ENCODE peak calls at places on chromosomes 16 and 17, in four cellular contexts. M is K562, A is HCT116, C is NT2/D1. K is an unnamed sample.

GRCh38 chr17:42553161-42553818 is 567 bp downstream of the HSD17B1 start:
- DNase-seq in M (peak; percentile 91), A (no peak), C (no peak), K (no peak)

GRCh38 chr17:70661342-70662222 is 492.2 kb downstream of the KCNJ2 start:
- DNase-seq in M (no peak), A (no peak), C (no peak), K (no peak)

GRCh38 chr17:4600563-4600962 is 16.2 kb downstream of the SMTNL2 start:
- DNase-seq in M (no peak), A (no peak), C (no peak), K (no peak)

GRCh38 chr16:53757971-53758609 is 54.1 kb downstream of the FTO start:
- DNase-seq in M (no peak), A (no peak), C (no peak), K (no peak)

GRCh38 chr16:9528680-9529079 is 437.2 kb downstream of the HAPSTR1 start:
- DNase-seq in M (no peak), A (no peak), C (no peak), K (no peak)

GRCh38 chr17:3335876-3336275 is 37.7 kb upstream of the OR3A1 start:
- DNase-seq in M (no peak), A (peak; percentile 3), C (no peak), K (no peak)

GRCh38 chr16:72939247-72939646 is 108.7 kb downstream of the ZFHX3 start:
- DNase-seq in M (no peak), A (no peak), C (no peak), K (no peak)

GRCh38 chr16:4263504-4264436 is 9.1 kb downstream of the TFAP4 start:
- DNase-seq in M (peak; percentile 89), A (peak; percentile 12), C (no peak), K (no peak)

GRCh38 chr17:82241926-82242697 is 13.3 kb downstream of the SLC16A3 start:
- DNase-seq in M (peak; percentile 83), A (no peak), C (no peak), K (no peak)

GRCh38 chr17:725746-726145 is 6.7 kb upstream of the TLCD3A start:
- DNase-seq in M (no peak), A (no peak), C (no peak), K (no peak)
- TF ChIP-seq ZNF274 in M (no peak), A (no peak), C (no peak), K (no peak)

DNA sequence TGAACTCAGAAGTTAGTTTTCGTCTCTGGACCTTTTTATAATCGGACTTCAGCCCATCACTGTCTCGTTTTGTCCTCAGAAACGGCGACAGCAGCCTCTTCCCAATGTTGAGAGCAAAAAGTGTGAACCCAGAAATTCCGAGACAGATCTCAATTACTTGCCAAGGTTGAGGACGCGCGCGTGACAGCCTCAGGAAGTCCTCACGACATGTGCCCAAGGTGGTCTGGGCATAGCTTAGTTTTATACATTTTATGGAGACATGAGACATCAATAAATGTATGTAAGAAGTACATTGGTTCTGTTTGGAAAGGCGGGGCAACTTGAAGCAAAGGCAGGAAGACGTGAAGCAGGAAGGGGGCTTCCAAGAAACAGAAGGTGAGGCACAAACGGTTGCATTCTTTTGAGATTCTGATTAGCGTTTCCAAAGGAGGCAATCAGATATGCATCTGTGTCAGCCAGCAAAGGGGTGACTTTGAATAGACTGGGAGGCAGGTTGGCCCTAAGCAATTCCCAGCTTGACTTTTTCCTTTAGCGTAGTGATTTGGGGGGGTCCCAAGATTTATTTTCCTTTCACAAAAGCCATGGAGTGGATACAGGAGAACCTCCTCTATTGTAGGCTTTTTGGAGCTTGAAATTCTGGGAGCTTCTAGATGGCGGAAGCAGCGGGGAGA is 583 bp upstream of the ZNF747 start:
- DNase-seq in M (no peak), A (no peak), C (peak; percentile 79), K (no peak)
- TF ChIP-seq ZNF274 in M (no peak), A (no peak), C (no peak), K (no peak)

DNA sequence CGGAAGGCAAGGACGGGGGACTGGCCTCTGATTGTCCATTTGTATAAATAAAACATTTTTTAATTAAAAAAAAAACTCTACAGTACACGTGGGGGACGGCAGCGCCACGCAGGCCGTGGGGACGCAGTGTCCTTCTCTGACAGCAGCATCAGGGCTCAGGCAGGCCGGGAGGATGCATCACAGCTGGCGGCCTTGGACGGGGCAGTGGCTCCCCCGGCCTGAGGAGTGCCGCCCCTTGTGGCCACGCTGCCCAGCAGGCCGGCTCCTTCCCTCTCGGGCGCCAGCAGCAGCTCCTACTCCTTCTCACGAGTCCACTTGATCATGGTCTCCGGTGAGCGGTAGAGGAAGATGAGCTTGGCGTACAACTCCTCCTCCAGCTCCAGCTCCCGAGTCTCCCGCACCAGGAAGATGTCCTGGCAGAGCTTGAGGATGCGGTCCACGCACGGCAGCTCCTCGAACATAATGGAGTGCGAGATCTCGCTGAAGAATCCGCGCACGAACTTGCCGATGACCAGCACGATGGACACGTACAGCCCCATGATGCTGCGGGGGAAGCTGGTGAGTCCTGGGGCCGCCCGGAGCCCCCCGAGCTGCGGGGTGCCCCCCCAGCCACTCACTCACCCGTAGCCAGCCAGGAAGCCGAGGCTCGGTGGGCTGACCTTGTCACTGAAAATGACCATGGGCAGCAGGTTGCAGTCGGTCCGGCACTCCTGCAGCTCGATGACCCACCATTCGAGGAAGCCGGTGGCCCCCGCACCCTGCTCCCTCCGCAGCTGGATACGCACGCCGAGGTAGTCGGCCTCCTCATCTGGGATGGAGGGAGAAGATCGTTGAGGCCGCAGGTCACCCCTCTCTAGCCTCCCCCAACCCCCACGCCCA is 9.2 kb downstream of the CTU2 start:
- DNase-seq in M (no peak), A (no peak), C (no peak), K (no peak)
- TF ChIP-seq ZNF274 in M (no peak), A (no peak), C (no peak), K (no peak)

DNA sequence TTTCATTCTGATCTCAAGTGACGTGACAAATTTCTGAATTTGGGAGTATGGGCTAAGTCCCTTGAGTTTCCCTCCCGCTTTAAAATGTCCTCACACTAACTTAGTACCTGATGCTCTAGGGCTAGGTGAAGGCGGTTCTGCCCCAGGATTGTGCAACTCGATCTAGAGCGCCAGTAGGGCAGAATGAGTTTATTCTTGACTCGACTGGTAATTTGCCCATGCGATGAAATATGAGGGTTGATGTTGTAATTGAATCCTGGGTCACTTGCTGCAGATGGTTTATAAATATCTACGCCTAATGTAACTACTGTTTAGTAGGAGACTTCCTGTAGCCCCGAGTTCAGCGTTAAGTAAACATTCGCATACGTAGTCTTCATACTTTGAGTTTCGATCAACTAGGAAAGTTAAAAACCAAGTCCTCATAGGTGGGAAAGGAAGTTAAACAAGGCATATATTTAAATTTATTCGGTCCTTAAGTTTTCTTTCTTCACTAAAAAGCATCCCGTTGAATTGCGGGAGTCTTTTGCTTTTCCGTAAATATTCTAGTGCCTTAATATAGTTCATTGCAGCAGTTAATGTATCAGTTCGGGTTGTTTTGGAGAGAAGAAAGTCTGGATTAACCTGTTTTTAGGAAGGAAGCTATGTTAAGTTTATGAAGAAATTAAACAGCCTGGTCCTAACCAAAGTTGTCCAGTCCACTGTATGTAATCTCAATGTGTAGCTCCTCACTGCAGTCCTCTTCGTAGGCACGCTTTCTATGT is 1.6 kb downstream of the CTCF start:
- DNase-seq in M (peak; percentile 48), A (no peak), C (no peak), K (no peak)
- TF ChIP-seq ZNF274 in M (no peak), A (no peak), C (no peak), K (no peak)

GRCh38 chr17:68459030-68459376 is 1.7 kb upstream of the WIPI1 start:
- DNase-seq in M (no peak), A (no peak), C (no peak), K (peak; percentile 60)
- TF ChIP-seq ZNF274 in M (no peak), A (no peak), C (no peak), K (no peak)

DNA sequence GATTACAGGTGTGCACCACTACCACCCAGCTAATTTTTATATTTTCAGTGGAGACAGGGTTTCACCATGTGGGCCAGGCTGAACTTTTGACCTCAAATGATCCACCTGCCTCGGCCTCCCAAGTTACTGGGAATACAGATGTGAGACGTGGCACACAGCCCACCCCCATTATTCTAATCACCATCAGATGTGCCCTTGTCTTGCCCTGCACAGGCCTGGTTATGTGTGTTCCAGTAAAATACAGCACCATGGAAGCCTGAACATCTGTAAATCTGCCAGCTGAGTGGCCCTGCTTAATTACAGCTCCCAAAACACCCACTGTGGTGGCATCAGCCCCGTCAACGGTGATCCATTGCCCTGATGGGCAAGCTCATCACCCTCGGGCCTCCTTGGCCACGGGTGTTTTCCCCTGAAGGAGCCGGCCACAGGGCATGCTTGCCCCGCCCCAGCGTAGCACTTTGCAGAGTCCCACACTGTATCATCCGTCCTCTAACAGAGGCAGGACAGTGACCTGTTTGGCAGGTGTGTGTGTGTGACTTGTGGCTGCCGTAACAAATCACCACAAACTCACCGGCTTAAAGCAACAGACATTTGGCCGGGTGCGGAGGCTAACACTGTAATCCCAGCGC is 74.5 kb downstream of the RBFOX3 start:
- DNase-seq in M (no peak), A (no peak), C (no peak), K (no peak)
- TF ChIP-seq ZNF274 in M (no peak), A (no peak), C (no peak), K (no peak)

GRCh38 chr16:30541502-30542329 is 7.1 kb upstream of the ZNF747 start:
- DNase-seq in M (peak; percentile 73), A (no peak), C (no peak), K (no peak)
- TF ChIP-seq ZNF274 in M (no peak), A (no peak), C (no peak), K (no peak)

GRCh38 chr16:81035398-81035974 is at the start of gene ATMIN:
- DNase-seq in M (peak; percentile 94), A (peak; percentile 92), C (peak; percentile 80), K (peak; percentile 15)

GRCh38 chr16:81026429-81026828 is 9.2 kb upstream of the ATMIN start:
- DNase-seq in M (no peak), A (no peak), C (no peak), K (no peak)

DNA sequence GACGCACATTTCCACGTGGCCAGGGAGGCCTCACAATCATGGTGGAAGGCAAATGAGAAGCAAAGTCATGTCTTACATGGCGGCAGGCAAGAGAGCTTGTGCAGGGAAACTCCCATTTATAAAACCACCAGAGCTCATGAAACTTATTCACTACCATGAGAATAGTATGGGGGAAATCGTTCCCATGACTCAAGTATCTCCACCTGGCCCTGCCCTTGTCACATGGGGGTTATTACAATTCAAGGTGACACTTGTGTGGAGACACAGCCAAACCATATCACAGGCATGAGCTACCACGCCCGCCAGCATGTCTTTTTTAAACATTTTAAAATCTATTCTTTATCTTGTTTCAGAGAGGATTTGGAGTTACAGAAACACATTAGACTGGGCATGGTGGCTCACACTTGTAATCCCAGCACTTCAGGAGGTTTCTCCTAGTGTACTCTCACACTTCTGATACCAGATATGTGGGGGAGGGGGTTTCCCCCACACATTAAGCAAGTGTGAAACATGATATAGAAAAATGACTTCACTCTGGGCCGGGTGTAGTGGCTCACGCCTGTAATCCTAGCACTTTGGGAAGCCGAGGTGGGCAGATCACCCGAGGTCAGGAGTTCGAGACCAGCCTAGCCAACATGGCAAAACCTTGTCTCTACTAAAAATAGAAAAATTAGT is 5.6 kb upstream of the ATMIN start:
- DNase-seq in M (no peak), A (no peak), C (no peak), K (no peak)
- TF ChIP-seq ZNF274 in M (no peak), A (no peak), C (no peak), K (no peak)

GRCh38 chr17:64615025-64615677 is 47.0 kb downstream of the SMURF2 start:
- DNase-seq in M (no peak), A (no peak), C (no peak), K (no peak)
- TF ChIP-seq ZNF274 in M (no peak), A (no peak), C (no peak), K (no peak)